ENCODE peak calls at places on chromosomes 13 and 19, in six cellular contexts. P is frontal cortex; Y is AG20443; A is activated naive CD4-positive, alpha-beta T cell; U is GDM1; K is H9. Q is an unnamed sample.

GRCh38 chr13:112873851-112874750 is 94.9 kb upstream of the MCF2L start:
- DNase-seq in P (peak; percentile 91), A (no peak), U (peak; percentile 18), K (peak; percentile 83), Y (peak; percentile 92), Q (peak; percentile 79)

GRCh38 chr19:16561382-16561781 is 10.8 kb downstream of the SLC35E1 start:
- DNase-seq in A (no peak), U (no peak), Y (no peak), K (no peak), P (no peak), Q (no peak)

GRCh38 chr13:59950201-59950730 is 213.5 kb downstream of the DIAPH3 start:
- DNase-seq in U (no peak), Y (no peak), A (no peak), K (no peak), P (no peak), Q (no peak)

GRCh38 chr19:9323557-9323918 is 441 bp upstream of the ZNF559 start:
- DNase-seq in K (peak; percentile 80), A (no peak), P (peak; percentile 56), U (peak; percentile 72), Y (peak; percentile 43), Q (peak; percentile 94)

GRCh38 chr13:21849323-21849722 is 178.4 kb downstream of the FGF9 start:
- DNase-seq in K (peak; percentile 45), Y (peak; percentile 52), P (peak; percentile 15), A (peak; percentile 2), U (peak; percentile 19), Q (peak; percentile 33)

GRCh38 chr13:100129605-100130004 is 40.7 kb downstream of the PCCA start:
- DNase-seq in A (no peak), Y (peak; percentile 26), K (no peak), P (no peak), U (peak; percentile 34), Q (no peak)

GRCh38 chr13:112892759-112893569 is 76.0 kb upstream of the MCF2L start:
- DNase-seq in Y (no peak), P (peak; percentile 49), A (no peak), K (no peak), U (peak; percentile 34), Q (no peak)

GRCh38 chr13:85544756-85545155 is 254.5 kb downstream of the SLITRK6 start:
- DNase-seq in Y (no peak), U (no peak), K (no peak), P (no peak), A (no peak), Q (no peak)

GRCh38 chr13:93674337-93674755 is 447.7 kb downstream of the GPC6 start:
- DNase-seq in U (no peak), A (no peak), K (no peak), P (no peak), Y (no peak), Q (no peak)

GRCh38 chr13:113928701-113929627 is 44.9 kb downstream of the C13orf46 start:
- DNase-seq in A (no peak), Y (peak; percentile 87), K (peak; percentile 22), U (no peak), P (peak; percentile 68), Q (no peak)

GRCh38 chr19:33134571-33135041 is 2.7 kb downstream of the WDR88 start:
- DNase-seq in K (peak; percentile 63), A (peak; percentile 18), U (no peak), P (no peak), Y (no peak), Q (no peak)

GRCh38 chr19:35195822-35196221 is 32.7 kb downstream of the FAM187B start:
- DNase-seq in A (no peak), U (no peak), Y (peak; percentile 69), K (no peak), P (no peak), Q (no peak)

GRCh38 chr13:39575641-39576238 is 27.3 kb downstream of the LHFPL6 start:
- DNase-seq in K (no peak), U (no peak), A (no peak), Y (no peak), P (no peak), Q (no peak)

GRCh38 chr13:108304170-108305068 is 34.9 kb downstream of the TNFSF13B start:
- DNase-seq in U (no peak), Y (no peak), A (no peak), P (no peak), K (no peak), Q (peak; percentile 71)

GRCh38 chr19:5031231-5032100 is 62.6 kb downstream of the KDM4B start:
- DNase-seq in A (peak; percentile 75), K (peak; percentile 92), Y (peak; percentile 95), U (peak; percentile 62), P (peak; percentile 93), Q (peak; percentile 80)

GRCh38 chr19:40524655-40525054 is 52.0 kb upstream of the SHKBP1 start:
- DNase-seq in P (no peak), Y (no peak), K (no peak), A (no peak), U (no peak), Q (no peak)

GRCh38 chr13:31940076-31940475 is 91.5 kb upstream of the FRY start:
- DNase-seq in K (no peak), Y (no peak), P (no peak), A (no peak), U (no peak), Q (no peak)

GRCh38 chr13:21717817-21718216 is 46.9 kb downstream of the FGF9 start:
- DNase-seq in Y (peak; percentile 24), A (no peak), K (peak; percentile 58), P (no peak), U (no peak), Q (no peak)

GRCh38 chr13:43686557-43686956 is 100.2 kb downstream of the ENOX1 start:
- DNase-seq in K (no peak), P (no peak), A (no peak), U (no peak), Y (peak; percentile 77), Q (peak; percentile 19)

GRCh38 chr13:97945792-97946419 is 7.6 kb upstream of the IPO5 start:
- DNase-seq in K (no peak), P (no peak), Y (no peak), A (no peak), U (no peak), Q (no peak)

GRCh38 chr19:5330307-5330720 is 10.3 kb downstream of the PTPRS start:
- DNase-seq in K (no peak), Y (no peak), A (no peak), U (no peak), P (no peak), Q (no peak)

GRCh38 chr13:99980201-99981114 is 1.1 kb upstream of the ZIC2 start:
- DNase-seq in K (peak; percentile 89), A (no peak), P (peak; percentile 77), U (no peak), Y (peak; percentile 94), Q (peak; percentile 87)

GRCh38 chr13:102703721-102704035 is 8.8 kb upstream of the METTL21C start:
- DNase-seq in A (no peak), K (no peak), U (no peak), P (no peak), Y (no peak), Q (no peak)

Q was measured in T47D.